ENCODE peak calls at places on chromosomes 12 and 14, in six cellular contexts. One of them, this sample, is unnamed.

GRCh38 chr12:111544032-111544431 is 55.1 kb downstream of the ATXN2 start:
- DNase-seq in mesenchymal stem cell: no peak
- DNase-seq in H1: no peak
- DNase-seq in trophoblast cell: no peak
- DNase-seq in H9: no peak
- DNase-seq in IMR-90: no peak
- DNase-seq in this sample: no peak

GRCh38 chr12:52494518-52494917 is 1.5 kb upstream of the KRT6A start:
- DNase-seq in IMR-90: no peak
- DNase-seq in mesenchymal stem cell: no peak
- DNase-seq in H1: no peak
- DNase-seq in trophoblast cell: peak; percentile 83
- DNase-seq in H9: no peak
- DNase-seq in this sample: no peak

GRCh38 chr12:38638401-38638800 is 267.0 kb downstream of the CPNE8 start:
- DNase-seq in trophoblast cell: peak; percentile 12
- DNase-seq in mesenchymal stem cell: no peak
- DNase-seq in H9: no peak
- DNase-seq in H1: no peak
- DNase-seq in IMR-90: no peak
- DNase-seq in this sample: no peak

GRCh38 chr12:86929962-86930361 is 673.8 kb upstream of the MGAT4C start:
- DNase-seq in H9: no peak
- DNase-seq in H1: no peak
- DNase-seq in IMR-90: peak; percentile 20
- DNase-seq in trophoblast cell: no peak
- DNase-seq in mesenchymal stem cell: no peak
- DNase-seq in this sample: no peak

GRCh38 chr12:21912318-21912717 is 28.9 kb downstream of the ABCC9 start:
- DNase-seq in mesenchymal stem cell: no peak
- DNase-seq in IMR-90: peak; percentile 71
- DNase-seq in H1: no peak
- DNase-seq in trophoblast cell: no peak
- DNase-seq in H9: no peak
- DNase-seq in this sample: no peak

GRCh38 chr12:26245175-26245942 is 50.0 kb downstream of the SSPN start:
- DNase-seq in trophoblast cell: no peak
- DNase-seq in H9: no peak
- DNase-seq in IMR-90: no peak
- DNase-seq in H1: no peak
- DNase-seq in mesenchymal stem cell: no peak
- DNase-seq in this sample: no peak

GRCh38 chr12:3658327-3659163 is 94.4 kb downstream of the CRACR2A start:
- DNase-seq in IMR-90: peak; percentile 29
- DNase-seq in H9: peak; percentile 75
- DNase-seq in trophoblast cell: peak; percentile 38
- DNase-seq in mesenchymal stem cell: peak; percentile 14
- DNase-seq in H1: peak; percentile 21
- DNase-seq in this sample: peak; percentile 18

GRCh38 chr14:99231850-99232401 is 40.1 kb downstream of the BCL11B start:
- DNase-seq in H9: peak; percentile 92
- DNase-seq in mesenchymal stem cell: no peak
- DNase-seq in H1: peak; percentile 64
- DNase-seq in IMR-90: no peak
- DNase-seq in trophoblast cell: no peak
- DNase-seq in this sample: peak; percentile 61

GRCh38 chr12:27226319-27226984 is 17.6 kb upstream of the STK38L start:
- DNase-seq in mesenchymal stem cell: peak; percentile 18
- DNase-seq in trophoblast cell: no peak
- DNase-seq in IMR-90: no peak
- DNase-seq in H1: no peak
- DNase-seq in H9: no peak
- DNase-seq in this sample: no peak

GRCh38 chr12:182381-182883 is 31.5 kb downstream of the SLC6A12 start:
- DNase-seq in mesenchymal stem cell: peak; percentile 83
- DNase-seq in IMR-90: peak; percentile 93
- DNase-seq in trophoblast cell: peak; percentile 6
- DNase-seq in H1: no peak
- DNase-seq in H9: no peak
- DNase-seq in this sample: no peak

GRCh38 chr14:89214221-89214965 is 202.6 kb downstream of the FOXN3 start:
- DNase-seq in H1: no peak
- DNase-seq in IMR-90: no peak
- DNase-seq in H9: no peak
- DNase-seq in trophoblast cell: peak; percentile 20
- DNase-seq in mesenchymal stem cell: no peak
- DNase-seq in this sample: peak; percentile 11

GRCh38 chr12:45268672-45269406 is 52.9 kb downstream of the ANO6 start:
- DNase-seq in IMR-90: peak; percentile 82
- DNase-seq in mesenchymal stem cell: peak; percentile 89
- DNase-seq in trophoblast cell: peak; percentile 59
- DNase-seq in H9: no peak
- DNase-seq in H1: no peak
- DNase-seq in this sample: no peak

GRCh38 chr12:2154050-2154449 is 101.3 kb downstream of the CACNA1C start:
- DNase-seq in H9: no peak
- DNase-seq in mesenchymal stem cell: peak; percentile 68
- DNase-seq in IMR-90: peak; percentile 88
- DNase-seq in trophoblast cell: no peak
- DNase-seq in H1: no peak
- DNase-seq in this sample: no peak

GRCh38 chr12:25615119-25615518 is 62.0 kb upstream of the LMNTD1 start:
- DNase-seq in H1: no peak
- DNase-seq in mesenchymal stem cell: peak; percentile 82
- DNase-seq in IMR-90: peak; percentile 97
- DNase-seq in H9: no peak
- DNase-seq in trophoblast cell: peak; percentile 52
- DNase-seq in this sample: no peak

GRCh38 chr12:111741235-111741812 is 25.4 kb upstream of the ALDH2 start:
- DNase-seq in IMR-90: peak; percentile 35
- DNase-seq in trophoblast cell: no peak
- DNase-seq in H1: no peak
- DNase-seq in H9: no peak
- DNase-seq in mesenchymal stem cell: no peak
- DNase-seq in this sample: no peak

GRCh38 chr14:102205560-102205959 is 65.9 kb downstream of the WDR20 start:
- DNase-seq in H9: no peak
- DNase-seq in mesenchymal stem cell: no peak
- DNase-seq in trophoblast cell: no peak
- DNase-seq in H1: no peak
- DNase-seq in IMR-90: no peak
- DNase-seq in this sample: no peak

GRCh38 chr14:63388766-63389431 is 70.2 kb upstream of the GPHB5 start:
- DNase-seq in H9: peak; percentile 63
- DNase-seq in mesenchymal stem cell: peak; percentile 63
- DNase-seq in trophoblast cell: peak; percentile 69
- DNase-seq in H1: peak; percentile 25
- DNase-seq in IMR-90: peak; percentile 58
- DNase-seq in this sample: peak; percentile 23

GRCh38 chr14:91284791-91285548 is 40.5 kb upstream of the GPR68 start:
- DNase-seq in IMR-90: no peak
- DNase-seq in H1: no peak
- DNase-seq in H9: no peak
- DNase-seq in mesenchymal stem cell: peak; percentile 41
- DNase-seq in trophoblast cell: no peak
- DNase-seq in this sample: no peak

GRCh38 chr14:95389471-95390011 is 69.8 kb upstream of the CLMN start:
- DNase-seq in H9: no peak
- DNase-seq in IMR-90: no peak
- DNase-seq in H1: no peak
- DNase-seq in trophoblast cell: no peak
- DNase-seq in mesenchymal stem cell: no peak
- DNase-seq in this sample: no peak

GRCh38 chr12:16003460-16003859 is 92.3 kb downstream of the DERA start:
- DNase-seq in H9: no peak
- DNase-seq in trophoblast cell: no peak
- DNase-seq in H1: no peak
- DNase-seq in mesenchymal stem cell: no peak
- DNase-seq in IMR-90: no peak
- DNase-seq in this sample: no peak

GRCh38 chr12:106094304-106094703 is 44.5 kb downstream of the NUAK1 start:
- DNase-seq in mesenchymal stem cell: no peak
- DNase-seq in IMR-90: no peak
- DNase-seq in trophoblast cell: no peak
- DNase-seq in H1: no peak
- DNase-seq in H9: no peak
- DNase-seq in this sample: no peak

GRCh38 chr14:99264691-99265090 is 7.3 kb downstream of the BCL11B start:
- DNase-seq in IMR-90: no peak
- DNase-seq in mesenchymal stem cell: no peak
- DNase-seq in H1: no peak
- DNase-seq in trophoblast cell: no peak
- DNase-seq in H9: no peak
- DNase-seq in this sample: no peak

GRCh38 chr12:113647048-113647447 is 175.4 kb upstream of the LHX5 start:
- DNase-seq in trophoblast cell: no peak
- DNase-seq in H9: no peak
- DNase-seq in mesenchymal stem cell: no peak
- DNase-seq in IMR-90: no peak
- DNase-seq in H1: no peak
- DNase-seq in this sample: no peak

GRCh38 chr12:125185740-125186470 is 120.7 kb downstream of the AACS start:
- DNase-seq in H9: peak; percentile 96
- DNase-seq in trophoblast cell: peak; percentile 52
- DNase-seq in H1: no peak
- DNase-seq in mesenchymal stem cell: peak; percentile 67
- DNase-seq in IMR-90: peak; percentile 44
- DNase-seq in this sample: peak; percentile 88

GRCh38 chr12:123395236-123395635 is 11.3 kb downstream of the KMT5A start:
- DNase-seq in IMR-90: no peak
- DNase-seq in H9: no peak
- DNase-seq in H1: no peak
- DNase-seq in mesenchymal stem cell: no peak
- DNase-seq in trophoblast cell: no peak
- DNase-seq in this sample: no peak

GRCh38 chr12:18496156-18496555 is 234.8 kb downstream of the PIK3C2G start:
- DNase-seq in H1: no peak
- DNase-seq in IMR-90: no peak
- DNase-seq in H9: no peak
- DNase-seq in trophoblast cell: no peak
- DNase-seq in mesenchymal stem cell: no peak
- DNase-seq in this sample: no peak
- H4K91ac ChIP-seq in H1: no peak overlapping the region
- H4K91ac ChIP-seq in IMR-90: no peak overlapping the region
- H4K91ac ChIP-seq in H9: no peak overlapping the region
- H4K91ac ChIP-seq in trophoblast cell: no peak overlapping the region
- H4K91ac ChIP-seq in mesenchymal stem cell: no peak overlapping the region
- H4K91ac ChIP-seq in this sample: no peak overlapping the region

DNA sequence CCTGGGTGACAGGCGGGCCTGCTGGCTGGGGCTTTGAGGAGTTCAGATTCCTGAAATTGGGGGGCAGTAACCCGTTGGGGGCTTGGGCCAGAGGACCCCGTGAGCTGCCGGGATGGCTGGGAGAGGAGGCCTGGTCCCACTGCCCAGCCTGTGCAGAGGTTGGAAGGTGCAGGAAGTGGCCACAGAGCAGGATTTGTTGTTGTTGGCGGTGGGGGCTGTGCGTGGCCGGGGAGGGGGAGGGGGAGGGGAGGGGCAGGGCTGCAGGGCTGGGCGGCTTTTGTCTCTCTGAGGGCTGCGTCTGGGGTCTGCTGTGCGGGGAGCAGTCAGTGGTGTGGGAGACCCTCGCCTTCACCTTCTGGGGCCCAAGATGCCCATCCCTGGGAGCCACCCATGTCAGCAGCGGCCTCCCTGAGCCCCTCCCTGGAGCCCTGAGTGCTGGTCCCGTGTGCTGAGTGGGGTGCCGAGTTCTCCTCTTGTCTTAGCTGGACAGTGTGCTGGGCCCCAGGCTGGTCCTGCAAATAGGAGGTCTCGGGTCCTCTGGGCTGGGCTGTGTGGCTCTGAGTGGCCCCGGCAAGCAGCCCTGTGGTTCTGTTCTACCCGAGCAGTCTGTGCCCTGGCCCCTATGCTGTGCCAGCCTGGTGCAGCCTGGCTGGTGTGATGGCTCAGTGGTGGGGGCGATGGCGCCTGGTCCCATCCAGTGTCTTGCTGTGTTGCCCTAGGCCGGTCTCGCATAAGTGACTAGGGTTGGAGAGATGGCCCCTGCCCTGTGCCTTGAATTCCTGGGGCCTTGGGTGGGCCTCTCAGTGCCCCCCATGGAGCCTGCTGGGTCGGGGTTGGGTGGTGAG is 10.3 kb downstream of the KIF26A start:
- DNase-seq in trophoblast cell: no peak
- DNase-seq in H1: no peak
- DNase-seq in H9: no peak
- DNase-seq in mesenchymal stem cell: peak; percentile 14
- DNase-seq in IMR-90: no peak
- DNase-seq in this sample: no peak
- H3K4ac ChIP-seq in trophoblast cell: peak overlapping the region; percentile 90
- H3K4ac ChIP-seq in H1: peak overlapping the region; percentile 99
- H3K4ac ChIP-seq in H9: no peak overlapping the region
- H3K4ac ChIP-seq in mesenchymal stem cell: peak overlapping the region; percentile 99
- H3K4ac ChIP-seq in IMR-90: no peak overlapping the region
- H3K4ac ChIP-seq in this sample: no peak overlapping the region

DNA sequence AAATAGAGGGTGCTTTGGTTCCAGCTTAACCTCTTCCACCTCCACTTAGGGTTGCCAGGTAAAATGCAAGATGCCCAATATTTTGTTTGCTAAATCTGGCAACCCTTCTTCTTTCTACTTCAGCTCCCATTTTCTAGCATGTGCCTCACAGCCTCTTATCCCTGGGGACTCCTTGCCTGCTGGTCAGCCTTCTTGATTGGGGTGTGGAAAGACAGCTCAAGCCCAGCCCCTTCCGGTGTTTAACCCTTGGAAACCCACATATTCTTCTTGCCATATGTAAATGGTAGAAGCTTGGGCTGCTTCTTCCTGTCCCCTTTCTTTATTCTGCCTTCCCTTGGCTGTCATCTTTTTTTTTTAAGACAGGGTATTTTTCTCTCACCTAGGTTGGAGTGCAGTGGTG is 5.7 kb downstream of the SPIC start:
- DNase-seq in H1: no peak
- DNase-seq in IMR-90: no peak
- DNase-seq in mesenchymal stem cell: no peak
- DNase-seq in trophoblast cell: no peak
- DNase-seq in H9: no peak
- DNase-seq in this sample: no peak
- H4K91ac ChIP-seq in H1: no peak overlapping the region
- H4K91ac ChIP-seq in IMR-90: no peak overlapping the region
- H4K91ac ChIP-seq in mesenchymal stem cell: no peak overlapping the region
- H4K91ac ChIP-seq in trophoblast cell: no peak overlapping the region
- H4K91ac ChIP-seq in H9: no peak overlapping the region
- H4K91ac ChIP-seq in this sample: no peak overlapping the region

GRCh38 chr12:95134085-95134484 is 60.7 kb upstream of the NR2C1 start:
- DNase-seq in IMR-90: no peak
- DNase-seq in H9: no peak
- DNase-seq in mesenchymal stem cell: no peak
- DNase-seq in trophoblast cell: no peak
- DNase-seq in H1: no peak
- DNase-seq in this sample: no peak

GRCh38 chr12:95129115-95129514 is 55.7 kb upstream of the NR2C1 start:
- DNase-seq in H9: no peak
- DNase-seq in IMR-90: no peak
- DNase-seq in mesenchymal stem cell: no peak
- DNase-seq in trophoblast cell: no peak
- DNase-seq in H1: no peak
- DNase-seq in this sample: no peak

GRCh38 chr12:95126076-95126475 is 52.7 kb upstream of the NR2C1 start:
- DNase-seq in mesenchymal stem cell: no peak
- DNase-seq in IMR-90: no peak
- DNase-seq in H9: no peak
- DNase-seq in trophoblast cell: no peak
- DNase-seq in H1: no peak
- DNase-seq in this sample: no peak

GRCh38 chr12:95131589-95132335 is 58.3 kb upstream of the NR2C1 start:
- DNase-seq in mesenchymal stem cell: peak; percentile 33
- DNase-seq in H1: no peak
- DNase-seq in H9: no peak
- DNase-seq in IMR-90: no peak
- DNase-seq in trophoblast cell: peak; percentile 21
- DNase-seq in this sample: no peak

GRCh38 chr12:95130096-95130495 is 56.7 kb upstream of the NR2C1 start:
- DNase-seq in IMR-90: peak; percentile 59
- DNase-seq in H1: no peak
- DNase-seq in mesenchymal stem cell: peak; percentile 28
- DNase-seq in H9: no peak
- DNase-seq in trophoblast cell: peak; percentile 41
- DNase-seq in this sample: no peak
- H3K4ac ChIP-seq in IMR-90: no peak overlapping the region
- H3K4ac ChIP-seq in H1: no peak overlapping the region
- H3K4ac ChIP-seq in mesenchymal stem cell: no peak overlapping the region
- H3K4ac ChIP-seq in H9: no peak overlapping the region
- H3K4ac ChIP-seq in trophoblast cell: no peak overlapping the region
- H3K4ac ChIP-seq in this sample: no peak overlapping the region